ENCODE peak calls at places on chromosomes 1 and 21, in seven cellular contexts. M is HCT116, Y is H1, P is K562, H is GM12878, A is HepG2, K is SK-N-SH. L is an unnamed sample.

GRCh38 chr1:239212841-239213240 is 173.5 kb upstream of the CHRM3 start:
- DNase-seq in A (no peak), K (no peak), Y (no peak), H (no peak), M (no peak), P (no peak), L (no peak)

GRCh38 chr1:201147396-201148015 is 6.8 kb downstream of the TMEM9 start:
- DNase-seq in P (no peak), A (no peak), M (no peak), Y (no peak), K (no peak), H (no peak), L (no peak)

GRCh38 chr1:154657547-154657946 is 49.6 kb upstream of the ADAR start:
- DNase-seq in H (no peak), Y (no peak), P (no peak), K (no peak), A (no peak), M (no peak), L (no peak)

GRCh38 chr1:36161656-36162531 is 5.9 kb downstream of the MAP7D1 start:
- DNase-seq in A (no peak), H (no peak), Y (no peak), K (no peak), P (peak), M (no peak), L (peak)

GRCh38 chr1:235663628-235664027 is 14.0 kb upstream of the GNG4 start:
- DNase-seq in M (no peak), A (no peak), P (no peak), K (no peak), H (no peak), Y (no peak), L (no peak)

GRCh38 chr1:84271452-84272273 is 29.8 kb upstream of the SAMD13 start:
- DNase-seq in A (no peak), P (no peak), M (no peak), Y (no peak), K (no peak), H (peak), L (no peak)

GRCh38 chr1:49298304-49298703 is 521.6 kb upstream of the BEND5 start:
- DNase-seq in Y (no peak), H (no peak), A (no peak), M (no peak), P (no peak), K (no peak), L (no peak)

GRCh38 chr1:36436820-36437219 is 13.4 kb downstream of the OSCP1 start:
- DNase-seq in P (no peak), H (no peak), K (no peak), M (peak), A (peak), Y (no peak), L (no peak)

GRCh38 chr21:45256021-45256911 is 31.4 kb downstream of the POFUT2 start:
- DNase-seq in M (no peak), A (no peak), H (no peak), Y (peak), K (peak), P (no peak), L (no peak)

GRCh38 chr1:162133566-162133965 is 64.1 kb downstream of the NOS1AP start:
- DNase-seq in H (no peak), M (no peak), A (no peak), P (no peak), Y (no peak), K (no peak), L (no peak)

GRCh38 chr1:231165371-231165770 is 3.5 kb downstream of the TRIM67 start:
- DNase-seq in P (no peak), Y (no peak), M (no peak), H (no peak), A (no peak), K (no peak), L (no peak)

GRCh38 chr1:23400324-23401110 is 24.0 kb downstream of the TCEA3 start:
- DNase-seq in Y (no peak), H (no peak), K (no peak), P (no peak), M (no peak), A (no peak), L (no peak)

GRCh38 chr1:197660389-197660788 is 114.9 kb downstream of the DENND1B start:
- DNase-seq in Y (no peak), P (no peak), K (no peak), A (no peak), M (no peak), H (no peak), L (no peak)

GRCh38 chr1:223074901-223075300 is 68.1 kb downstream of the TLR5 start:
- DNase-seq in H (no peak), M (no peak), P (no peak), A (no peak), Y (no peak), K (no peak), L (no peak)
- TF ChIP-seq JUND in H (no peak), M (no peak), P (no peak), A (no peak), Y (no peak), K (no peak), L (no peak)

GRCh38 chr1:107844009-107844408 is 121.0 kb downstream of the VAV3 start:
- DNase-seq in M (no peak), H (no peak), P (no peak), Y (no peak), K (no peak), A (no peak), L (no peak)
- TF ChIP-seq JUND in M (no peak), H (no peak), P (no peak), Y (no peak), K (no peak), A (no peak), L (no peak)

GRCh38 chr21:46667735-46668380 is 32.4 kb downstream of the PRMT2 start:
- DNase-seq in M (no peak), K (peak), P (no peak), H (no peak), Y (peak), A (peak), L (peak)
- TF ChIP-seq JUND in M (no peak), K (no peak), P (no peak), H (no peak), Y (no peak), A (no peak), L (no peak)

GRCh38 chr1:118223426-118223825 is 38.4 kb upstream of the SPAG17 start:
- DNase-seq in H (no peak), K (no peak), P (no peak), Y (peak), A (peak), M (no peak), L (peak)
- TF ChIP-seq JUND in H (no peak), K (no peak), P (no peak), Y (no peak), A (no peak), M (no peak), L (no peak)

GRCh38 chr1:206503591-206504362 is 3.6 kb upstream of the RASSF5 start:
- DNase-seq in P (peak), H (peak), A (peak), M (peak), K (no peak), Y (no peak), L (no peak)

GRCh38 chr1:206502813-206503212 is 4.5 kb upstream of the RASSF5 start:
- DNase-seq in K (no peak), Y (no peak), P (no peak), H (no peak), M (no peak), A (no peak), L (no peak)

GRCh38 chr1:206505702-206506375 is 1.5 kb upstream of the RASSF5 start:
- DNase-seq in Y (no peak), M (no peak), P (peak), A (no peak), H (no peak), K (peak), L (peak)

GRCh38 chr1:206502403-206502802 is 4.9 kb upstream of the RASSF5 start:
- DNase-seq in K (no peak), A (no peak), P (no peak), M (no peak), Y (no peak), H (no peak), L (no peak)

GRCh38 chr1:206504363-206504713 is 3.0 kb upstream of the RASSF5 start:
- DNase-seq in P (no peak), A (no peak), K (no peak), H (no peak), Y (no peak), M (no peak), L (no peak)
- TF ChIP-seq JUND in P (no peak), A (no peak), K (no peak), H (no peak), Y (no peak), M (no peak), L (no peak)

DNA sequence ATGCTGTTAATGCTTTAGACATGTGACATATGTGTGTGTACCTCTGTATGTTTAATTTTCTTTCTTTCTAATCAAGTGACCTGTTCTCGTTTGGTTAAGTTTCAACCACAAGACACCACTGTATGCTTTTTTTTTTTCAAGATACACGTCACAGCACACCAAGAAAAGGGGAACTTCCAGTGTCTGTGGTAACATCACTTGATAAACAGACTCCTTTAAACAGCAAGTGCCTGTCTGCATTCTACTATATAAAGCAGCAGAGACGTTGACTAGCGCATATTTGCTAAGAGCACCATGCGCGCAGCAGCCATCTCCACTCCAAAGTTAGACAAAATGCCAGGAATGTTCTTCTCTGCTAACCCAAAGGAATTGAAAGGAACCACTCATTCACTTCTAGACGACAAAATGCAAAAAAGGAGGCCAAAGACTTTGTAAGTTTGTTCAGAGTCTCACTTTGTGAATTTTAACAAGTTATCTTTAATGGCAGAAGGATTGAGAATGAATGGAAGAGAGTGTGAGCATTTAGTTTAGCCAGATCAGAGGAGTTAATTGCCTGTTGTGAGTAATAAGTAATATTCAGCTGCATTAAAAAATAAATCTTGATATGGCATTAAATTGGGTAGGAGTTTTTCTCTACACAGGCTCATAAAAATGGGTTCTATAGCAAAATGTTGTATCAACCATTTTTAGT is at the start of gene RGS1:
- DNase-seq in M (no peak), P (no peak), H (peak), Y (no peak), K (no peak), A (no peak), L (no peak)
- TF ChIP-seq JUND in M (no peak), P (no peak), H (peak), Y (no peak), K (no peak), A (no peak), L (no peak)

L was measured in T47D.